ENCODE peak calls at places on chromosomes 1 and 21, in six cellular contexts. One of them, this sample, is unnamed.

GRCh38 chr1:219304227-219305226 is 130.8 kb downstream of the LYPLAL1 start:
- DNase-seq in epithelial cell of esophagus: peak; percentile 44
- DNase-seq in HT1080: peak; percentile 71
- DNase-seq in uterus: no peak
- DNase-seq in heart right ventricle: no peak
- DNase-seq in type B pancreatic cell: no peak
- DNase-seq in this sample: peak; percentile 57

GRCh38 chr1:115976900-115977480 is 677 bp downstream of the SLC22A15 start:
- DNase-seq in HT1080: peak; percentile 28
- DNase-seq in uterus: no peak
- DNase-seq in heart right ventricle: no peak
- DNase-seq in type B pancreatic cell: no peak
- DNase-seq in epithelial cell of esophagus: peak; percentile 37
- DNase-seq in this sample: no peak

GRCh38 chr1:19010503-19010902 is 54.0 kb upstream of the IFFO2 start:
- DNase-seq in uterus: no peak
- DNase-seq in heart right ventricle: no peak
- DNase-seq in epithelial cell of esophagus: no peak
- DNase-seq in type B pancreatic cell: no peak
- DNase-seq in HT1080: no peak
- DNase-seq in this sample: no peak

GRCh38 chr1:67213164-67213563 is 46.9 kb downstream of the IL23R start:
- DNase-seq in type B pancreatic cell: no peak
- DNase-seq in heart right ventricle: no peak
- DNase-seq in uterus: no peak
- DNase-seq in epithelial cell of esophagus: peak; percentile 43
- DNase-seq in HT1080: no peak
- DNase-seq in this sample: no peak

GRCh38 chr1:58818075-58818474 is 34.2 kb upstream of the JUN start:
- DNase-seq in epithelial cell of esophagus: peak; percentile 95
- DNase-seq in uterus: no peak
- DNase-seq in type B pancreatic cell: no peak
- DNase-seq in heart right ventricle: no peak
- DNase-seq in HT1080: peak; percentile 93
- DNase-seq in this sample: no peak

GRCh38 chr1:197099444-197099843 is 32.4 kb upstream of the F13B start:
- DNase-seq in type B pancreatic cell: no peak
- DNase-seq in epithelial cell of esophagus: no peak
- DNase-seq in uterus: no peak
- DNase-seq in heart right ventricle: no peak
- DNase-seq in HT1080: no peak
- DNase-seq in this sample: no peak

GRCh38 chr1:13828454-13829151 is 128.6 kb downstream of the PRDM2 start:
- DNase-seq in type B pancreatic cell: no peak
- DNase-seq in HT1080: peak; percentile 15
- DNase-seq in uterus: no peak
- DNase-seq in heart right ventricle: no peak
- DNase-seq in epithelial cell of esophagus: peak; percentile 23
- DNase-seq in this sample: peak; percentile 58

GRCh38 chr1:218625393-218625792 is 280.3 kb downstream of the TGFB2 start:
- DNase-seq in epithelial cell of esophagus: peak; percentile 32
- DNase-seq in type B pancreatic cell: no peak
- DNase-seq in HT1080: no peak
- DNase-seq in heart right ventricle: no peak
- DNase-seq in uterus: no peak
- DNase-seq in this sample: no peak

GRCh38 chr1:119784127-119784781 is 15.5 kb upstream of the HMGCS2 start:
- DNase-seq in epithelial cell of esophagus: peak; percentile 81
- DNase-seq in uterus: peak; percentile 65
- DNase-seq in heart right ventricle: peak; percentile 59
- DNase-seq in type B pancreatic cell: no peak
- DNase-seq in HT1080: no peak
- DNase-seq in this sample: peak; percentile 79

GRCh38 chr1:186220101-186220500 is 155.0 kb downstream of the TPR start:
- DNase-seq in uterus: no peak
- DNase-seq in HT1080: no peak
- DNase-seq in type B pancreatic cell: no peak
- DNase-seq in epithelial cell of esophagus: no peak
- DNase-seq in heart right ventricle: no peak
- DNase-seq in this sample: no peak

GRCh38 chr1:39154553-39155361 is 49.7 kb upstream of the MACF1 start:
- DNase-seq in epithelial cell of esophagus: peak; percentile 70
- DNase-seq in HT1080: peak; percentile 83
- DNase-seq in heart right ventricle: no peak
- DNase-seq in type B pancreatic cell: no peak
- DNase-seq in uterus: peak; percentile 65
- DNase-seq in this sample: no peak

GRCh38 chr1:101738475-101738874 is 258.3 kb downstream of the OLFM3 start:
- DNase-seq in heart right ventricle: no peak
- DNase-seq in uterus: no peak
- DNase-seq in HT1080: peak; percentile 59
- DNase-seq in epithelial cell of esophagus: peak; percentile 67
- DNase-seq in type B pancreatic cell: no peak
- DNase-seq in this sample: no peak

GRCh38 chr21:42089093-42089631 is 18.0 kb downstream of the UMODL1 start:
- DNase-seq in uterus: no peak
- DNase-seq in heart right ventricle: no peak
- DNase-seq in epithelial cell of esophagus: no peak
- DNase-seq in type B pancreatic cell: no peak
- DNase-seq in HT1080: no peak
- DNase-seq in this sample: no peak

GRCh38 chr1:198741744-198742143 is 102.9 kb downstream of the PTPRC start:
- DNase-seq in epithelial cell of esophagus: no peak
- DNase-seq in type B pancreatic cell: no peak
- DNase-seq in uterus: no peak
- DNase-seq in HT1080: peak; percentile 19
- DNase-seq in heart right ventricle: no peak
- DNase-seq in this sample: no peak